ENCODE peak calls at places on chromosomes 5 and 9, in ten cellular contexts. C is stimulated activated CD4-positive, alpha-beta T cell treated with anti-CD3 and anti-CD28 coated beads, Interleukin-4, amount 100 ng/mL, for 4 hours; R is HT1080; N is GM03348; X is activated CD4-positive, CD25-positive, alpha-beta regulatory T cell; I is left cardiac atrium; D is kidney tubule cell; V is iPS DF 19.7; B is AG10803; J is endodermal cell. T is an unnamed sample.

GRCh38 chr9:124030969-124031451 is 19.4 kb downstream of the LHX2 start:
- DNase-seq in C (no peak), R (no peak), N (peak; percentile 71), X (no peak), I (no peak), D (peak; percentile 53), V (no peak), B (peak; percentile 82), J (no peak), T (no peak)

GRCh38 chr5:40853632-40854192 is 12.5 kb downstream of the CARD6 start:
- DNase-seq in C (no peak), R (peak; percentile 11), N (no peak), X (no peak), I (no peak), D (peak; percentile 55), V (no peak), B (no peak), J (peak; percentile 20), T (no peak)

GRCh38 chr5:105573575-105573974 is 2011.0 kb upstream of the NUDT12 start:
- DNase-seq in C (no peak), R (no peak), N (no peak), X (no peak), I (no peak), D (no peak), V (no peak), B (no peak), J (no peak), T (no peak)

GRCh38 chr9:127182901-127183746 is 60.7 kb upstream of the ANGPTL2 start:
- DNase-seq in C (no peak), R (no peak), N (no peak), X (no peak), I (no peak), D (no peak), V (no peak), B (peak; percentile 41), J (peak; percentile 74), T (no peak)

GRCh38 chr9:132970306-132971062 is 8.0 kb upstream of the GFI1B start:
- DNase-seq in C (no peak), R (no peak), N (no peak), X (no peak), I (no peak), D (peak; percentile 89), V (no peak), B (no peak), J (no peak), T (no peak)

GRCh38 chr5:135246923-135247795 is 151.9 kb downstream of the MACROH2A1 start:
- DNase-seq in C (no peak), R (peak; percentile 98), N (peak; percentile 86), X (no peak), I (no peak), D (peak; percentile 89), V (no peak), B (peak; percentile 84), J (peak; percentile 78), T (no peak)

GRCh38 chr5:93578813-93579560 is 2.0 kb downstream of the NR2F1-AS1 start:
- DNase-seq in C (no peak), R (no peak), N (peak; percentile 53), X (no peak), I (peak; percentile 78), D (peak; percentile 21), V (no peak), B (peak; percentile 31), J (no peak), T (no peak)

GRCh38 chr5:1110260-1110929 is 1.5 kb downstream of the SLC12A7 start:
- DNase-seq in C (no peak), R (no peak), N (no peak), X (no peak), I (no peak), D (peak; percentile 50), V (no peak), B (no peak), J (no peak), T (no peak)

GRCh38 chr9:107020040-107020530 is 157.1 kb downstream of the ZNF462 start:
- DNase-seq in C (no peak), R (peak; percentile 83), N (peak; percentile 85), X (no peak), I (no peak), D (peak; percentile 96), V (no peak), B (peak; percentile 96), J (peak; percentile 71), T (no peak)

GRCh38 chr5:14872070-14872989 is 752 bp upstream of the ANKH start:
- DNase-seq in C (peak; percentile 51), R (peak; percentile 28), N (peak; percentile 79), X (peak; percentile 28), I (peak; percentile 87), D (peak; percentile 43), V (no peak), B (peak; percentile 49), J (peak; percentile 75), T (peak; percentile 85)

GRCh38 chr5:1031306-1031959 is 22.8 kb downstream of the NKD2 start:
- DNase-seq in C (no peak), R (no peak), N (no peak), X (no peak), I (peak; percentile 15), D (no peak), V (no peak), B (no peak), J (no peak), T (no peak)

GRCh38 chr5:132754947-132755346 is 7.7 kb downstream of the CCNI2 start:
- DNase-seq in C (no peak), R (peak; percentile 29), N (no peak), X (no peak), I (no peak), D (peak; percentile 20), V (no peak), B (peak; percentile 41), J (peak; percentile 64), T (peak; percentile 2)

GRCh38 chr9:29319727-29320513 is 1746.6 kb upstream of the C9orf72 start:
- DNase-seq in C (no peak), R (no peak), N (no peak), X (no peak), I (no peak), D (no peak), V (no peak), B (no peak), J (no peak), T (no peak)

GRCh38 chr5:157961828-157962390 is 103.0 kb upstream of the CLINT1 start:
- DNase-seq in C (no peak), R (no peak), N (no peak), X (no peak), I (no peak), D (no peak), V (no peak), B (no peak), J (peak; percentile 34), T (no peak)

GRCh38 chr5:150119421-150120061 is 33.2 kb upstream of the CSF1R start:
- DNase-seq in C (no peak), R (no peak), N (no peak), X (no peak), I (no peak), D (no peak), V (no peak), B (no peak), J (peak; percentile 26), T (peak; percentile 8)

GRCh38 chr9:33341182-33341581 is 50.9 kb downstream of the NFX1 start:
- DNase-seq in C (no peak), R (no peak), N (no peak), X (no peak), I (no peak), D (no peak), V (no peak), B (no peak), J (no peak), T (no peak)